ENCODE peak calls at places on chromosomes 6 and 20, in nine cellular contexts. N, V, I, Z, M, O, J, A and C are unnamed samples.

GRCh38 chr20:22379472-22379871 is 204.9 kb downstream of the FOXA2 start:
- DNase-seq in N (peak), V (no peak), I (no peak), Z (no peak), M (no peak), O (no peak), J (peak), A (peak), C (no peak)

GRCh38 chr6:125962900-125963497 is 6.4 kb downstream of the HINT3 start:
- DNase-seq in N (no peak), V (no peak), I (no peak), Z (no peak), M (no peak), O (no peak), J (no peak), A (no peak), C (no peak)

GRCh38 chr20:51767018-51767866 is 948 bp downstream of the ATP9A start:
- DNase-seq in N (peak), V (peak), I (peak), Z (peak), M (peak), O (peak), J (no peak), A (peak), C (peak)

GRCh38 chr6:113170454-113170853 is 686.7 kb upstream of the MARCKS start:
- DNase-seq in N (no peak), V (no peak), I (no peak), Z (no peak), M (no peak), O (no peak), J (no peak), A (no peak), C (no peak)

GRCh38 chr6:152351110-152351509 is 286.1 kb downstream of the SYNE1 start:
- DNase-seq in N (no peak), V (no peak), I (no peak), Z (no peak), M (no peak), O (no peak), J (no peak), A (no peak), C (no peak)

GRCh38 chr6:6412221-6412620 is 91.8 kb upstream of the F13A1 start:
- DNase-seq in N (no peak), V (no peak), I (no peak), Z (no peak), M (no peak), O (no peak), J (no peak), A (no peak), C (no peak)

GRCh38 chr6:17878734-17879133 is 108.7 kb downstream of the KIF13A start:
- DNase-seq in N (no peak), V (no peak), I (no peak), Z (no peak), M (no peak), O (no peak), J (no peak), A (no peak), C (no peak)

GRCh38 chr6:110017946-110018345 is 39.8 kb downstream of the GPR6 start:
- DNase-seq in N (no peak), V (no peak), I (no peak), Z (no peak), M (no peak), O (no peak), J (no peak), A (no peak), C (no peak)

GRCh38 chr6:63023726-63024125 is 187.5 kb upstream of the FKBP1C start:
- DNase-seq in N (no peak), V (no peak), I (no peak), Z (no peak), M (no peak), O (no peak), J (no peak), A (no peak), C (no peak)

GRCh38 chr6:54860739-54861138 is 14.2 kb downstream of the FAM83B start:
- DNase-seq in N (peak), V (no peak), I (no peak), Z (no peak), M (no peak), O (no peak), J (no peak), A (peak), C (no peak)

GRCh38 chr6:10725716-10726115 is 2.8 kb downstream of the TMEM14C start:
- DNase-seq in N (no peak), V (no peak), I (no peak), Z (peak), M (no peak), O (peak), J (no peak), A (no peak), C (peak)

GRCh38 chr6:143575840-143576498 is 64.4 kb upstream of the FUCA2 start:
- DNase-seq in N (no peak), V (no peak), I (no peak), Z (no peak), M (no peak), O (no peak), J (no peak), A (no peak), C (no peak)

GRCh38 chr6:33317418-33317667 is 201 bp downstream of the ZBTB22 start:
- DNase-seq in N (no peak), V (no peak), I (no peak), Z (peak), M (peak), O (no peak), J (no peak), A (no peak), C (peak)

GRCh38 chr6:40539853-40540252 is 47.3 kb downstream of the LRFN2 start:
- DNase-seq in N (no peak), V (no peak), I (no peak), Z (no peak), M (no peak), O (no peak), J (no peak), A (no peak), C (no peak)

GRCh38 chr6:7425808-7426190 is 36.2 kb downstream of the RIOK1 start:
- DNase-seq in N (no peak), V (no peak), I (no peak), Z (no peak), M (peak), O (no peak), J (no peak), A (no peak), C (no peak)

GRCh38 chr6:104788400-104788799 is 71.3 kb downstream of the HACE1 start:
- DNase-seq in N (no peak), V (no peak), I (no peak), Z (no peak), M (no peak), O (no peak), J (no peak), A (no peak), C (no peak)

GRCh38 chr6:48775157-48775556 is 664.2 kb upstream of the PTCHD4 start:
- DNase-seq in N (no peak), V (no peak), I (no peak), Z (no peak), M (no peak), O (no peak), J (no peak), A (peak), C (no peak)

GRCh38 chr20:38449046-38449445 is 13.9 kb upstream of the SNHG17 start:
- DNase-seq in N (no peak), V (no peak), I (no peak), Z (no peak), M (no peak), O (no peak), J (no peak), A (no peak), C (no peak)

GRCh38 chr6:82507112-82507511 is 143.5 kb downstream of the TPBG start:
- DNase-seq in N (no peak), V (no peak), I (no peak), Z (no peak), M (no peak), O (no peak), J (no peak), A (peak), C (no peak)

GRCh38 chr6:123747515-123747914 is 56.1 kb upstream of the NKAIN2 start:
- DNase-seq in N (no peak), V (no peak), I (no peak), Z (no peak), M (no peak), O (no peak), J (no peak), A (no peak), C (no peak)

GRCh38 chr6:72554761-72555221 is 67.1 kb upstream of the KCNQ5 start:
- DNase-seq in N (no peak), V (no peak), I (no peak), Z (no peak), M (no peak), O (no peak), J (no peak), A (peak), C (no peak)

GRCh38 chr6:68144667-68145066 is 490.4 kb upstream of the ADGRB3 start:
- DNase-seq in N (no peak), V (no peak), I (no peak), Z (no peak), M (no peak), O (no peak), J (no peak), A (no peak), C (no peak)

GRCh38 chr6:72151742-72152141 is 265.4 kb downstream of the RIMS1 start:
- DNase-seq in N (no peak), V (no peak), I (no peak), Z (no peak), M (peak), O (no peak), J (no peak), A (no peak), C (no peak)

GRCh38 chr6:125393449-125393858 is 91.7 kb upstream of the HDDC2 start:
- DNase-seq in N (no peak), V (peak), I (no peak), Z (no peak), M (no peak), O (no peak), J (no peak), A (no peak), C (no peak)

GRCh38 chr6:161186173-161186769 is 87.6 kb downstream of the AGPAT4 start:
- DNase-seq in N (peak), V (no peak), I (no peak), Z (peak), M (no peak), O (peak), J (peak), A (peak), C (no peak)

GRCh38 chr20:59939052-59939878 is 840 bp downstream of the PPP1R3D start:
- DNase-seq in N (no peak), V (no peak), I (no peak), Z (no peak), M (peak), O (no peak), J (no peak), A (peak), C (no peak)

GRCh38 chr6:154236646-154237236 is 119.9 kb downstream of the IPCEF1 start:
- DNase-seq in N (no peak), V (no peak), I (no peak), Z (no peak), M (no peak), O (no peak), J (no peak), A (no peak), C (no peak)

GRCh38 chr6:104955927-104956662 is 812 bp upstream of the LIN28B start:
- DNase-seq in N (no peak), V (no peak), I (no peak), Z (no peak), M (peak), O (no peak), J (no peak), A (no peak), C (no peak)

GRCh38 chr20:47276856-47277541 is 79.5 kb downstream of the ZMYND8 start:
- DNase-seq in N (peak), V (no peak), I (no peak), Z (no peak), M (no peak), O (peak), J (peak), A (peak), C (no peak)

GRCh38 chr20:47129306-47129705 is 227.2 kb downstream of the ZMYND8 start:
- DNase-seq in N (no peak), V (no peak), I (no peak), Z (no peak), M (no peak), O (no peak), J (no peak), A (no peak), C (no peak)